ENCODE peak calls at places on chromosomes 5 and 9, in seven cellular contexts. One of them, this sample, is unnamed.

GRCh38 chr5:32058101-32058500 is 116.0 kb downstream of the GOLPH3 start:
- DNase-seq in upper lobe of right lung: no peak
- DNase-seq in lower lobe of right lung: no peak
- DNase-seq in AG08396: no peak
- DNase-seq in AG04450: no peak
- DNase-seq in progenitor cell of endocrine pancreas: no peak
- DNase-seq in NCI-H1092: no peak
- DNase-seq in this sample: no peak

GRCh38 chr5:9497347-9497746 is 48.5 kb downstream of the SEMA5A start:
- DNase-seq in upper lobe of right lung: no peak
- DNase-seq in lower lobe of right lung: no peak
- DNase-seq in AG08396: no peak
- DNase-seq in AG04450: no peak
- DNase-seq in progenitor cell of endocrine pancreas: no peak
- DNase-seq in NCI-H1092: no peak
- DNase-seq in this sample: no peak

GRCh38 chr5:177378884-177379883 is 5.0 kb upstream of the SLC34A1 start:
- DNase-seq in upper lobe of right lung: no peak
- DNase-seq in lower lobe of right lung: no peak
- DNase-seq in AG08396: peak; percentile 78
- DNase-seq in AG04450: peak; percentile 82
- DNase-seq in progenitor cell of endocrine pancreas: no peak
- DNase-seq in NCI-H1092: no peak
- DNase-seq in this sample: no peak

GRCh38 chr9:5622019-5622418 is 6.9 kb upstream of the RIC1 start:
- DNase-seq in upper lobe of right lung: no peak
- DNase-seq in lower lobe of right lung: no peak
- DNase-seq in AG08396: peak; percentile 37
- DNase-seq in AG04450: peak; percentile 50
- DNase-seq in progenitor cell of endocrine pancreas: no peak
- DNase-seq in NCI-H1092: no peak
- DNase-seq in this sample: no peak

GRCh38 chr5:175853573-175854230 is 17.7 kb upstream of the CPLX2 start:
- DNase-seq in upper lobe of right lung: peak; percentile 82
- DNase-seq in lower lobe of right lung: peak; percentile 84
- DNase-seq in AG08396: no peak
- DNase-seq in AG04450: no peak
- DNase-seq in progenitor cell of endocrine pancreas: no peak
- DNase-seq in NCI-H1092: no peak
- DNase-seq in this sample: no peak

GRCh38 chr9:73613092-73613701 is 461.5 kb downstream of the ANXA1 start:
- DNase-seq in upper lobe of right lung: no peak
- DNase-seq in lower lobe of right lung: no peak
- DNase-seq in AG08396: no peak
- DNase-seq in AG04450: no peak
- DNase-seq in progenitor cell of endocrine pancreas: no peak
- DNase-seq in NCI-H1092: no peak
- DNase-seq in this sample: no peak

GRCh38 chr5:2282034-2282690 is 399.4 kb upstream of the IRX4 start:
- DNase-seq in upper lobe of right lung: no peak
- DNase-seq in lower lobe of right lung: no peak
- DNase-seq in AG08396: no peak
- DNase-seq in AG04450: no peak
- DNase-seq in progenitor cell of endocrine pancreas: no peak
- DNase-seq in NCI-H1092: no peak
- DNase-seq in this sample: no peak

GRCh38 chr9:131616983-131617604 is 71.8 kb downstream of the PRRT1B start:
- DNase-seq in upper lobe of right lung: no peak
- DNase-seq in lower lobe of right lung: no peak
- DNase-seq in AG08396: no peak
- DNase-seq in AG04450: no peak
- DNase-seq in progenitor cell of endocrine pancreas: no peak
- DNase-seq in NCI-H1092: no peak
- DNase-seq in this sample: no peak

GRCh38 chr9:76161546-76161945 is 232.7 kb downstream of the RFK start:
- DNase-seq in upper lobe of right lung: no peak
- DNase-seq in lower lobe of right lung: no peak
- DNase-seq in AG08396: peak; percentile 74
- DNase-seq in AG04450: peak; percentile 81
- DNase-seq in progenitor cell of endocrine pancreas: no peak
- DNase-seq in NCI-H1092: no peak
- DNase-seq in this sample: no peak

GRCh38 chr9:90343360-90343759 is 299.3 kb downstream of the DIRAS2 start:
- DNase-seq in upper lobe of right lung: no peak
- DNase-seq in lower lobe of right lung: no peak
- DNase-seq in AG08396: no peak
- DNase-seq in AG04450: no peak
- DNase-seq in progenitor cell of endocrine pancreas: no peak
- DNase-seq in NCI-H1092: no peak
- DNase-seq in this sample: no peak

GRCh38 chr9:125681086-125681622 is 25.9 kb downstream of the MAPKAP1 start:
- DNase-seq in upper lobe of right lung: no peak
- DNase-seq in lower lobe of right lung: no peak
- DNase-seq in AG08396: no peak
- DNase-seq in AG04450: no peak
- DNase-seq in progenitor cell of endocrine pancreas: no peak
- DNase-seq in NCI-H1092: no peak
- DNase-seq in this sample: no peak

GRCh38 chr9:33172735-33173238 is 5.7 kb upstream of the B4GALT1 start:
- DNase-seq in upper lobe of right lung: no peak
- DNase-seq in lower lobe of right lung: no peak
- DNase-seq in AG08396: no peak
- DNase-seq in AG04450: no peak
- DNase-seq in progenitor cell of endocrine pancreas: no peak
- DNase-seq in NCI-H1092: no peak
- DNase-seq in this sample: no peak

GRCh38 chr5:78472469-78473106 is 112.2 kb downstream of the SCAMP1 start:
- DNase-seq in upper lobe of right lung: no peak
- DNase-seq in lower lobe of right lung: no peak
- DNase-seq in AG08396: no peak
- DNase-seq in AG04450: no peak
- DNase-seq in progenitor cell of endocrine pancreas: no peak
- DNase-seq in NCI-H1092: no peak
- DNase-seq in this sample: no peak

GRCh38 chr5:173486355-173486754 is 130.1 kb downstream of the BOD1 start:
- DNase-seq in upper lobe of right lung: no peak
- DNase-seq in lower lobe of right lung: no peak
- DNase-seq in AG08396: no peak
- DNase-seq in AG04450: no peak
- DNase-seq in progenitor cell of endocrine pancreas: no peak
- DNase-seq in NCI-H1092: no peak
- DNase-seq in this sample: no peak

GRCh38 chr9:38142201-38142600 is 73.2 kb upstream of the SHB start:
- DNase-seq in upper lobe of right lung: no peak
- DNase-seq in lower lobe of right lung: no peak
- DNase-seq in AG08396: peak; percentile 43
- DNase-seq in AG04450: no peak
- DNase-seq in progenitor cell of endocrine pancreas: no peak
- DNase-seq in NCI-H1092: no peak
- DNase-seq in this sample: no peak

GRCh38 chr9:81028504-81028903 is 660.8 kb downstream of the TLE1 start:
- DNase-seq in upper lobe of right lung: no peak
- DNase-seq in lower lobe of right lung: no peak
- DNase-seq in AG08396: peak; percentile 67
- DNase-seq in AG04450: peak; percentile 74
- DNase-seq in progenitor cell of endocrine pancreas: no peak
- DNase-seq in NCI-H1092: no peak
- DNase-seq in this sample: no peak

GRCh38 chr5:109921735-109922395 is 232.1 kb downstream of the MAN2A1 start:
- DNase-seq in upper lobe of right lung: peak; percentile 80
- DNase-seq in lower lobe of right lung: peak; percentile 61
- DNase-seq in AG08396: no peak
- DNase-seq in AG04450: no peak
- DNase-seq in progenitor cell of endocrine pancreas: no peak
- DNase-seq in NCI-H1092: peak; percentile 58
- DNase-seq in this sample: no peak

GRCh38 chr5:151094861-151095260 is 14.0 kb upstream of the TNIP1 start:
- DNase-seq in upper lobe of right lung: no peak
- DNase-seq in lower lobe of right lung: no peak
- DNase-seq in AG08396: no peak
- DNase-seq in AG04450: no peak
- DNase-seq in progenitor cell of endocrine pancreas: no peak
- DNase-seq in NCI-H1092: no peak
- DNase-seq in this sample: no peak

GRCh38 chr9:136322756-136323330 is 4.5 kb upstream of the GPSM1 start:
- DNase-seq in upper lobe of right lung: no peak
- DNase-seq in lower lobe of right lung: no peak
- DNase-seq in AG08396: no peak
- DNase-seq in AG04450: no peak
- DNase-seq in progenitor cell of endocrine pancreas: no peak
- DNase-seq in NCI-H1092: no peak
- DNase-seq in this sample: no peak

GRCh38 chr5:96566775-96567174 is 95.4 kb upstream of the CAST start:
- DNase-seq in upper lobe of right lung: no peak
- DNase-seq in lower lobe of right lung: no peak
- DNase-seq in AG08396: no peak
- DNase-seq in AG04450: no peak
- DNase-seq in progenitor cell of endocrine pancreas: no peak
- DNase-seq in NCI-H1092: no peak
- DNase-seq in this sample: no peak

GRCh38 chr5:94174748-94175411 is 433.5 kb upstream of the POU5F2 start:
- DNase-seq in upper lobe of right lung: no peak
- DNase-seq in lower lobe of right lung: no peak
- DNase-seq in AG08396: peak; percentile 4
- DNase-seq in AG04450: peak; percentile 20
- DNase-seq in progenitor cell of endocrine pancreas: no peak
- DNase-seq in NCI-H1092: no peak
- DNase-seq in this sample: no peak

GRCh38 chr5:174234388-174234787 is 188.9 kb downstream of the NSG2 start:
- DNase-seq in upper lobe of right lung: no peak
- DNase-seq in lower lobe of right lung: no peak
- DNase-seq in AG08396: no peak
- DNase-seq in AG04450: no peak
- DNase-seq in progenitor cell of endocrine pancreas: no peak
- DNase-seq in NCI-H1092: no peak
- DNase-seq in this sample: no peak

GRCh38 chr5:139271201-139272027 is 22.1 kb upstream of the MATR3 start:
- DNase-seq in upper lobe of right lung: no peak
- DNase-seq in lower lobe of right lung: no peak
- DNase-seq in AG08396: no peak
- DNase-seq in AG04450: peak; percentile 82
- DNase-seq in progenitor cell of endocrine pancreas: no peak
- DNase-seq in NCI-H1092: no peak
- DNase-seq in this sample: peak; percentile 21

GRCh38 chr9:32180597-32180996 is 203.8 kb upstream of the ACO1 start:
- DNase-seq in upper lobe of right lung: no peak
- DNase-seq in lower lobe of right lung: no peak
- DNase-seq in AG08396: no peak
- DNase-seq in AG04450: no peak
- DNase-seq in progenitor cell of endocrine pancreas: no peak
- DNase-seq in NCI-H1092: no peak
- DNase-seq in this sample: no peak

GRCh38 chr5:111954516-111955337 is 197.7 kb upstream of the NREP start:
- DNase-seq in upper lobe of right lung: no peak
- DNase-seq in lower lobe of right lung: no peak
- DNase-seq in AG08396: no peak
- DNase-seq in AG04450: no peak
- DNase-seq in progenitor cell of endocrine pancreas: no peak
- DNase-seq in NCI-H1092: no peak
- DNase-seq in this sample: no peak

GRCh38 chr5:141757402-141757801 is 75.4 kb upstream of the ARAP3 start:
- DNase-seq in upper lobe of right lung: no peak
- DNase-seq in lower lobe of right lung: no peak
- DNase-seq in AG08396: peak; percentile 77
- DNase-seq in AG04450: no peak
- DNase-seq in progenitor cell of endocrine pancreas: no peak
- DNase-seq in NCI-H1092: no peak
- DNase-seq in this sample: no peak

GRCh38 chr5:23496576-23496975 is 10.8 kb upstream of the PRDM9 start:
- DNase-seq in upper lobe of right lung: no peak
- DNase-seq in lower lobe of right lung: no peak
- DNase-seq in AG08396: no peak
- DNase-seq in AG04450: no peak
- DNase-seq in progenitor cell of endocrine pancreas: no peak
- DNase-seq in NCI-H1092: no peak
- DNase-seq in this sample: no peak

GRCh38 chr5:179268399-179268952 is 76.8 kb downstream of the ADAMTS2 start:
- DNase-seq in upper lobe of right lung: peak; percentile 61
- DNase-seq in lower lobe of right lung: peak; percentile 38
- DNase-seq in AG08396: no peak
- DNase-seq in AG04450: no peak
- DNase-seq in progenitor cell of endocrine pancreas: no peak
- DNase-seq in NCI-H1092: no peak
- DNase-seq in this sample: no peak

GRCh38 chr9:135336722-135337490 is 142.7 kb upstream of the PPP1R26 start:
- DNase-seq in upper lobe of right lung: peak; percentile 46
- DNase-seq in lower lobe of right lung: peak; percentile 22
- DNase-seq in AG08396: no peak
- DNase-seq in AG04450: no peak
- DNase-seq in progenitor cell of endocrine pancreas: no peak
- DNase-seq in NCI-H1092: no peak
- DNase-seq in this sample: no peak

GRCh38 chr5:149079883-149080282 is 17.0 kb upstream of the SH3TC2 start:
- DNase-seq in upper lobe of right lung: no peak
- DNase-seq in lower lobe of right lung: no peak
- DNase-seq in AG08396: no peak
- DNase-seq in AG04450: no peak
- DNase-seq in progenitor cell of endocrine pancreas: no peak
- DNase-seq in NCI-H1092: no peak
- DNase-seq in this sample: no peak

GRCh38 chr5:67998709-67999251 is 216.8 kb upstream of the PIK3R1 start:
- DNase-seq in upper lobe of right lung: peak; percentile 76
- DNase-seq in lower lobe of right lung: peak; percentile 77
- DNase-seq in AG08396: peak; percentile 52
- DNase-seq in AG04450: no peak
- DNase-seq in progenitor cell of endocrine pancreas: no peak
- DNase-seq in NCI-H1092: no peak
- DNase-seq in this sample: no peak

GRCh38 chr9:114619205-114619758 is 8.2 kb downstream of the TMEM268 start:
- DNase-seq in upper lobe of right lung: peak; percentile 82
- DNase-seq in lower lobe of right lung: peak; percentile 81
- DNase-seq in AG08396: no peak
- DNase-seq in AG04450: no peak
- DNase-seq in progenitor cell of endocrine pancreas: no peak
- DNase-seq in NCI-H1092: no peak
- DNase-seq in this sample: no peak

GRCh38 chr5:38382898-38383297 is 124.5 kb downstream of the EGFLAM start:
- DNase-seq in upper lobe of right lung: peak; percentile 70
- DNase-seq in lower lobe of right lung: peak; percentile 63
- DNase-seq in AG08396: peak; percentile 80
- DNase-seq in AG04450: peak; percentile 46
- DNase-seq in progenitor cell of endocrine pancreas: peak; percentile 48
- DNase-seq in NCI-H1092: peak; percentile 34
- DNase-seq in this sample: peak; percentile 71